ENCODE peak calls at places on chromosomes 13 and 19, in four cellular contexts. S is pancreas; V is CD4-positive, CD25-positive, alpha-beta regulatory T cell; T is fibroblast of lung. A is an unnamed sample. For H3K9me3, the result is how much of the 10 kb centered on the place peaks cover.

GRCh38 chr19:39144487-39145071 is 19.0 kb downstream of the PAK4 start:
- DNase-seq in S (peak), V (no peak), T (peak), A (peak)

GRCh38 chr13:29901714-29902631 is 51.6 kb upstream of the UBL3 start:
- DNase-seq in S (peak), V (peak), T (peak), A (no peak)

GRCh38 chr19:28427256-28428083 is 785.5 kb downstream of the UQCRFS1 start:
- DNase-seq in S (no peak), V (no peak), T (peak), A (no peak)

GRCh38 chr19:15649526-15649925 is 8.8 kb downstream of the CYP4F3 start:
- DNase-seq in S (no peak), V (no peak), T (no peak), A (no peak)

GRCh38 chr13:51311957-51312520 is 27.5 kb upstream of the SERPINE3 start:
- DNase-seq in S (no peak), V (no peak), T (no peak), A (no peak)

GRCh38 chr19:24004166-24004565 is 82.8 kb upstream of the ZNF254 start:
- DNase-seq in S (no peak), V (no peak), T (no peak), A (no peak)

GRCh38 chr19:17385878-17386611 is 8.0 kb downstream of the CCDC194 start:
- DNase-seq in S (no peak), V (peak), T (peak), A (peak)

GRCh38 chr19:16470911-16471811 is 609 bp downstream of the EPS15L1 start:
- DNase-seq in S (peak), V (no peak), T (peak), A (no peak)

GRCh38 chr13:69274231-69274630 is 833.4 kb upstream of the ATXN8OS start:
- DNase-seq in S (no peak), V (no peak), T (no peak), A (no peak)

GRCh38 chr13:37023871-37024270 is 23.3 kb downstream of the EXOSC8 start:
- DNase-seq in S (no peak), V (no peak), T (peak), A (no peak)

GRCh38 chr13:34719060-34719875 is 222.8 kb upstream of the NBEA start:
- DNase-seq in S (no peak), V (no peak), T (peak), A (no peak)

GRCh38 chr19:18286973-18287635 is 5.7 kb upstream of the JUND start:
- DNase-seq in S (no peak), V (no peak), T (no peak), A (no peak)

GRCh38 chr13:60448907-60449510 is 52.0 kb downstream of the TDRD3 start:
- DNase-seq in S (no peak), V (peak), T (peak), A (no peak)

GRCh38 chr13:99085139-99085845 is 107.4 kb upstream of the DOCK9 start:
- DNase-seq in S (peak), V (no peak), T (no peak), A (no peak)

GRCh38 chr19:40650749-40651305 is 39.6 kb downstream of the NUMBL start:
- DNase-seq in S (no peak), V (no peak), T (peak), A (peak)

GRCh38 chr13:32846556-32846955 is 169.7 kb upstream of the KL start:
- DNase-seq in S (no peak), V (no peak), T (no peak), A (no peak)

GRCh38 chr19:49119411-49120324 is at the start of gene PPFIA3:
- DNase-seq in S (peak), V (peak), T (peak), A (peak)

GRCh38 chr13:41216160-41216559 is 21.8 kb upstream of the KBTBD7 start:
- DNase-seq in S (no peak), V (no peak), T (peak), A (no peak)

GRCh38 chr19:16447015-16447384 is 24.8 kb downstream of the EPS15L1 start:
- DNase-seq in S (peak), V (no peak), T (peak), A (peak)

GRCh38 chr13:51267581-51267980 is 45.4 kb downstream of the FAM124A start:
- DNase-seq in S (no peak), V (no peak), T (no peak), A (no peak)

GRCh38 chr13:35723061-35723461 is 246.6 kb upstream of the MAB21L1 start:
- DNase-seq in S (no peak), V (no peak), T (no peak), A (no peak)

GRCh38 chr13:27808866-27809546 is 16.7 kb downstream of the GSX1 start:
- DNase-seq in S (no peak), V (no peak), T (no peak), A (no peak)

GRCh38 chr13:52158629-52159158 is 703 bp downstream of the NEK3 start:
- DNase-seq in S (peak), V (peak), T (peak), A (peak)

GRCh38 chr19:13102666-13103584 is at the start of gene LYL1:
- DNase-seq in S (peak), V (no peak), T (peak), A (peak)

GRCh38 chr13:95641291-95641811 is 3.2 kb downstream of the DZIP1 start:
- DNase-seq in S (no peak), V (no peak), T (peak), A (no peak)

GRCh38 chr19:14114854-14115253 is 2.7 kb downstream of the PRKACA start:
- DNase-seq in S (peak), V (peak), T (no peak), A (peak)

GRCh38 chr13:73064991-73065390 is 6.2 kb downstream of the KLF5 start:
- DNase-seq in S (no peak), V (no peak), T (no peak), A (no peak)

GRCh38 chr19:35213678-35214632 is 14.6 kb downstream of the FAM187B start:
- DNase-seq in S (peak), V (peak), T (peak), A (no peak)

GRCh38 chr13:22061806-22062391 is 391.0 kb downstream of the FGF9 start:
- DNase-seq in S (no peak), V (peak), T (no peak), A (no peak)

GRCh38 chr19:45578861-45579260 is 5.7 kb downstream of the OPA3 start:
- DNase-seq in S (no peak), V (no peak), T (no peak), A (no peak)

GRCh38 chr19:38527466-38528136 is 90.2 kb downstream of the MAP4K1 start:
- DNase-seq in S (no peak), V (no peak), T (no peak), A (no peak)

GRCh38 chr13:74243637-74244526 is 109.7 kb upstream of the KLF12 start:
- DNase-seq in S (no peak), V (peak), T (peak), A (no peak)

GRCh38 chr13:82815791-82816190 is 1066.5 kb downstream of the SLITRK1 start:
- DNase-seq in S (no peak), V (no peak), T (no peak), A (no peak)

GRCh38 chr19:30558793-30559192 is 186.6 kb downstream of the ZNF536 start:
- DNase-seq in S (no peak), V (no peak), T (no peak), A (no peak)

GRCh38 chr19:50365434-50366306 is at the start of gene NAPSA:
- DNase-seq in S (no peak), V (no peak), T (no peak), A (peak)

DNA sequence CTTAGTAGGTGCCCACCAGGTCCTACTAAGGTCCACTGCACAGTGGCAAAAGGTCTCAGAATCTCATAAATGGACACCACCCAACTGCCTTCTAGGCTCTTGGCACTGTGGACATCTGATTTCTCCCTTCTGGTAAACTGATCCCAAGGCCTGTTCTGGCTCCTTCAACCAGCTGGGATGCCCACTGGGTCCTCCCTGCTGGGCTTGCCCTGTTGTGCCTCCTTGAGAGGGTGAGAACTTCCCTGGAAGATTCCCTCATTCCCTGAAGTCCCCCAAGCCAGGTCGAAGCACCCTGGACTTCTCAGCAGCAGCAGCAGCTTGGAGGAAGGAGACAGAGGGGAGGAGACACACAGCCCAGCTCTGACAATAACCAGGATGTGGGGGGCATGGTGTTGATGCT is 6.6 kb upstream of the ZNF492 start:
- DNase-seq in S (no peak), V (no peak), T (no peak), A (no peak)
- H3K9me3 ChIP-seq in S (under half), V (under half), T (under half), A (under half)

GRCh38 chr13:46666727-46667456 is 113.9 kb downstream of the LRCH1 start:
- DNase-seq in S (no peak), V (no peak), T (no peak), A (no peak)
- H3K4me3 ChIP-seq in S (no peak), V (peak), T (no peak), A (no peak)

GRCh38 chr13:102033316-102033715 is 368.5 kb downstream of the FGF14 start:
- DNase-seq in S (no peak), V (no peak), T (no peak), A (no peak)

GRCh38 chr13:102028846-102029245 is 373.0 kb downstream of the FGF14 start:
- DNase-seq in S (no peak), V (no peak), T (no peak), A (no peak)

GRCh38 chr13:102035969-102036368 is 365.9 kb downstream of the FGF14 start:
- DNase-seq in S (no peak), V (no peak), T (no peak), A (no peak)

GRCh38 chr13:102038787-102039186 is 363.1 kb downstream of the FGF14 start:
- DNase-seq in S (no peak), V (no peak), T (no peak), A (no peak)

GRCh38 chr13:102033719-102034446 is 368.0 kb downstream of the FGF14 start:
- DNase-seq in S (no peak), V (no peak), T (no peak), A (no peak)
- H3K9me3 ChIP-seq in S (under half), V (under half), T (under half), A (under half)

GRCh38 chr19:47485210-47485609 is 1.2 kb upstream of the KPTN start:
- DNase-seq in S (no peak), V (no peak), T (no peak), A (no peak)
- H3K4me3 ChIP-seq in S (no peak), V (peak), T (no peak), A (peak)

GRCh38 chr19:56976995-56977906 is 136.7 kb upstream of the PEG3 start:
- DNase-seq in S (no peak), V (no peak), T (no peak), A (no peak)
- H3K9me3 ChIP-seq in S (under half), V (under half), T (under half), A (half or more)

DNA sequence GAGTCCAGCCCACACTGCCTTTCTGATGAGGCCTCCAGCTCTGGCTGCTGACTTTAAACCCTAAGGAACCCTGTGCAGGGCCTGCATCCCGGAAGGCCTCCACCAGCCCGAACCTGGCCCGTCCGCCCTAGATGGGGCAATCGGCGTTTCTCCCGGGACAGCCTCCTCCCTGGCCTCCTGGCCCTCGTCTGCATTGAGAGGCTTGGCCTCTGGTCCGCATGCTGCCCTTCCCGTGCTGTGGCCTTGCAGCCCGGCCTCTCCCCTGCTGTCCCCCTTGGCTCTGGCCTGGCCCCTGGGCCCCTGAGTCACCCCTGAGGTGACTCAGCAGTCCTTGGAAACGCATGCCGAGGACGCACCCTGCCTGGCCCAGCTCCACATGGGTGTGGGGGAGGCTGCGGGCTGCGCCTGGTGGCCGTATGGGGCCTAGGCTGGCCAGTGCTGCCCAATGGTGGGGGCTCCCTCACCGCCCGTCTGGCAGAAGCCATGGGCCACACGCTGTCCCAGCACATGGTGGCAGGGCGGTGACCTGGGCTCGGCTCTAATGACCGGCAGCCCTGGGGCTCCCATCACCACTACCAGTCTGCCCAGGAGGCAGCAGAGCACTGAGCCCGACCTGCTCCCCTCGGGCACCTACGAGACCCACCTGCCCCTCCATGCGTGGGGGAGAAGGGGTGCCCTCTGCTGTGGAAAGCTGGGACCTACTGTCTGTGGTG is 25.7 kb downstream of the SH3GL1 start:
- DNase-seq in S (no peak), V (no peak), T (peak), A (peak)
- H3K4me3 ChIP-seq in S (no peak), V (no peak), T (no peak), A (no peak)

GRCh38 chr13:56347014-56347413 is 793.7 kb upstream of the PRR20A start:
- DNase-seq in S (no peak), V (no peak), T (no peak), A (no peak)

GRCh38 chr13:56352901-56353300 is 787.8 kb upstream of the PRR20A start:
- DNase-seq in S (no peak), V (no peak), T (no peak), A (no peak)

GRCh38 chr13:56349866-56350265 is 790.9 kb upstream of the PRR20A start:
- DNase-seq in S (no peak), V (no peak), T (no peak), A (no peak)

GRCh38 chr13:56352356-56352755 is 788.4 kb upstream of the PRR20A start:
- DNase-seq in S (no peak), V (no peak), T (no peak), A (no peak)

DNA sequence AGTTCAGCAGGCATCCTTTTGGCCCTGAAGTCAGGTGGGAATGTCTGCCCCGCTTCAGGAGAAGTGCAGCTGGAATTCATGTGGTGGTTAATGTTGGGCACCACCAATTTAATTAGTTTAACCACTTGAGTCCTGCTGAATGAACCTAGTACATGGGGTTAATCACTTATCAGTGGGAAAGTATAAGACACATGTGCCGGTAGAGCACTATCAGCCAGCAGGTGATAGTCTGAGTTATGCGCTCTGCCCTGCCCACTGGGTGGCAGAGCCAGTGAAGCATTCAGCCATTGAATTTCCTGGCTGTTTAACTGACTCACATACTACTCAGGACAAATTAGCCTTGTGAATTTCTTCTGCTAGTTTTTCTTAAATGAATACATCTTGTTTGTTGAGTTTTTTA is 789.7 kb upstream of the PRR20A start:
- DNase-seq in S (no peak), V (no peak), T (no peak), A (no peak)
- H3K9me3 ChIP-seq in S (under half), V (under half), T (under half), A (under half)

GRCh38 chr13:112980441-112980840 is 11.4 kb downstream of the MCF2L start:
- DNase-seq in S (no peak), V (no peak), T (no peak), A (no peak)
- H3K4me3 ChIP-seq in S (no peak), V (no peak), T (no peak), A (peak)

GRCh38 chr19:36460046-36460445 is 29.3 kb downstream of the ZNF566 start:
- DNase-seq in S (no peak), V (no peak), T (peak), A (no peak)
- H3K9me3 ChIP-seq in S (under half), V (half or more), T (under half), A (half or more)

A was measured in left lung.